ENCODE peak calls at places on chromosomes 3 and 15, in four cellular contexts. A, Z, E and K are unnamed samples.

GRCh38 chr3:13158871-13159270 is 85.6 kb upstream of the IQSEC1 start:
- DNase-seq in A (no peak), Z (no peak), E (no peak), K (no peak)

GRCh38 chr15:26222781-26223180 is 359.7 kb upstream of the ATP10A start:
- DNase-seq in A (no peak), Z (no peak), E (no peak), K (no peak)

GRCh38 chr15:89218531-89218930 is 2.8 kb downstream of the RLBP1 start:
- DNase-seq in A (no peak), Z (no peak), E (no peak), K (no peak)

GRCh38 chr15:39579487-39580116 is 1.3 kb upstream of the THBS1 start:
- DNase-seq in A (no peak), Z (no peak), E (no peak), K (no peak)

GRCh38 chr15:48966595-48967301 is 3.0 kb upstream of the SHC4 start:
- DNase-seq in A (no peak), Z (peak), E (peak), K (no peak)

GRCh38 chr15:96353931-96354730 is 23.6 kb downstream of the NR2F2 start:
- DNase-seq in A (peak), Z (no peak), E (peak), K (no peak)

GRCh38 chr3:80114694-80115093 is 346.9 kb upstream of the ROBO1 start:
- DNase-seq in A (no peak), Z (no peak), E (no peak), K (no peak)

GRCh38 chr3:109809513-109809912 is 472.2 kb upstream of the DPPA4 start:
- DNase-seq in A (no peak), Z (no peak), E (no peak), K (no peak)

GRCh38 chr3:142353571-142353970 is 94.3 kb downstream of the XRN1 start:
- DNase-seq in A (no peak), Z (no peak), E (no peak), K (no peak)

GRCh38 chr3:149020196-149020838 is 29.0 kb downstream of the GYG1 start:
- DNase-seq in A (no peak), Z (no peak), E (no peak), K (no peak)

GRCh38 chr3:88150371-88150770 is 612 bp downstream of the C3orf38 start:
- DNase-seq in A (no peak), Z (no peak), E (no peak), K (peak)

GRCh38 chr3:23776352-23776891 is 29.3 kb upstream of the UBE2E1 start:
- DNase-seq in A (no peak), Z (no peak), E (no peak), K (no peak)

GRCh38 chr15:38069001-38069400 is 134.6 kb downstream of the TMCO5A start:
- DNase-seq in A (no peak), Z (peak), E (peak), K (peak)

GRCh38 chr3:146037697-146038096 is 123.3 kb downstream of the PLOD2 start:
- DNase-seq in A (no peak), Z (no peak), E (no peak), K (no peak)

DNA sequence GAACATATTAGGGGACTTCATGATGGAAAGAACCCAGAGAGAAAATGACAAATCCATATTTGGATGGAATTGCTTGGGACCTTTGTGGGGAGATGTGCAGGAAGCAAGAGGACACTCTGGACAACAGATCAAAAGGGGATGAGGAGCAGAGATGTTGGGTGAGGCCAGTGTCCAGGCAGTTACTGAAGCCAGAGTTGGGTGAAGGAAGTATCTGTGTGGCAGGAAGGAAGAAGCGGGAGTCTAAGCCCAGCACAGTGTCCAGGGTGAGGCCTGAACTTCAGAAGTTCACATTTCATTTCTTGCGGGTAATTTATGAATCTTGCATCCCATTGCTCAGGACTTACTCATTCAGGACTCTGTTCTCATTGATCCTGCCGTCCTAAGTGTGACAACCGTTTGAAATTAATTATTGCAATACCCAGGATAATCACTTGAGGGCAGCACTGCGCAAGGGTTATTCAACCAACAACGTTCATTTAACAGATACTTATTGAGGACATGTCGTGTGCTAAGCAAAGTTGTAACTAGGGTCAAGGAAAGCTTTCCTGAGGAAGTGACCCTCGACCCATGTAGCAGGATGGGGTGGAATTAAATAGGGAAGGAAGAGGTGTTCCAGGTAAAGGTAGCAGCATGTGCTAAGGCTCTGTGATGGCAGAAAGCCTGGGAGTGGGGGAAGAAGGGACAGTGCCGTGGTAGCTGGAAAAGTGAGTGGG is 61.3 kb upstream of the CMTM8 start:
- DNase-seq in A (peak), Z (peak), E (peak), K (no peak)
- TF ChIP-seq SPI1 in A (no peak), Z (no peak), E (no peak), K (no peak)

DNA sequence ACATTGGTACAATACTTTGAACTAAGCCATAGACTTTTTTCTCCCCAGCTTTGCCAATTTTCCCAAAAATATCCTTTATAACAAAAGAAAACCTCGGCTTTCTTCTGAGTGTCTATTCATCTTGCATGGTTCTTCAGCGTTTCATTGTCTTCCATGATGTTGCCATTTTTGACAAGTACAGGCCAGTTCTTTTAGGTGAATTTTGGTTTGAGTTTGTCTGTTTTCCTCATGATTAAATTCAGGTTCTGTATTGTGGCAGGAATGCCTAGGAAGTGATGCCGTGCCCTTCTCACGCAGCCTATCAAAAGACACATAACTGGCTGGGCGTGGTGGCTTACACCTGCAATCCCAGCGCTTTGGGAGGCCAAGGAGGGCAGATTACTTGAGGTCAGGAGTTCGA is 7.6 kb upstream of the CSPG4 start:
- DNase-seq in A (no peak), Z (no peak), E (no peak), K (no peak)
- TF ChIP-seq SPI1 in A (no peak), Z (no peak), E (no peak), K (no peak)

GRCh38 chr3:59654120-59654952 is 604.5 kb upstream of the CFAP20DC start:
- DNase-seq in A (no peak), Z (no peak), E (no peak), K (no peak)
- TF ChIP-seq SPI1 in A (no peak), Z (no peak), E (no peak), K (no peak)

GRCh38 chr3:3145831-3146230 is 19.1 kb downstream of the TRNT1 start:
- DNase-seq in A (no peak), Z (no peak), E (no peak), K (no peak)
- TF ChIP-seq SPI1 in A (no peak), Z (no peak), E (no peak), K (no peak)

DNA sequence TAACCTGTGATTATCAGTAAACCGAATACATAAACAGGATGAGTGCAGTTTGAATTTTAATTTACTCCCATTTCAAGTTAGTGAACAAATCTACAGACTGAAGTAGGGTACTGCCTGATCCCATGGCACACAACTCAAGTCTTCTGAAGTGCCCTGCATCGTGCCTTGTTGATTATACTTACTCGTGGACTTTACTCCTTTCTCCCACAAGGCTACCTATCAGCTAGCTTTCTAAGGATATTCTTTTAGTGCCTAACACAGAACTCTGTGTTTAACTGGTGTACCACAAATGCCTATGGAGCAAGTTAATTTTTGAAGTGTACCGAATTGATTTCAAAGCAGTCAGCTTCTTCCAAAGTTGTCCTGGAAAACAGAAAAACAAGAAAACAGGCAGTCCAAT is 119.8 kb downstream of the TNIK start:
- DNase-seq in A (no peak), Z (no peak), E (no peak), K (no peak)
- TF ChIP-seq SPI1 in A (no peak), Z (no peak), E (no peak), K (no peak)

GRCh38 chr3:151548206-151548605 is 87.3 kb upstream of the IGSF10 start:
- DNase-seq in A (peak), Z (no peak), E (no peak), K (no peak)
- TF ChIP-seq SPI1 in A (no peak), Z (no peak), E (no peak), K (no peak)

GRCh38 chr3:101300073-101300472 is 20.3 kb downstream of the IMPG2 start:
- DNase-seq in A (no peak), Z (no peak), E (no peak), K (no peak)
- TF ChIP-seq SPI1 in A (no peak), Z (no peak), E (no peak), K (no peak)

DNA sequence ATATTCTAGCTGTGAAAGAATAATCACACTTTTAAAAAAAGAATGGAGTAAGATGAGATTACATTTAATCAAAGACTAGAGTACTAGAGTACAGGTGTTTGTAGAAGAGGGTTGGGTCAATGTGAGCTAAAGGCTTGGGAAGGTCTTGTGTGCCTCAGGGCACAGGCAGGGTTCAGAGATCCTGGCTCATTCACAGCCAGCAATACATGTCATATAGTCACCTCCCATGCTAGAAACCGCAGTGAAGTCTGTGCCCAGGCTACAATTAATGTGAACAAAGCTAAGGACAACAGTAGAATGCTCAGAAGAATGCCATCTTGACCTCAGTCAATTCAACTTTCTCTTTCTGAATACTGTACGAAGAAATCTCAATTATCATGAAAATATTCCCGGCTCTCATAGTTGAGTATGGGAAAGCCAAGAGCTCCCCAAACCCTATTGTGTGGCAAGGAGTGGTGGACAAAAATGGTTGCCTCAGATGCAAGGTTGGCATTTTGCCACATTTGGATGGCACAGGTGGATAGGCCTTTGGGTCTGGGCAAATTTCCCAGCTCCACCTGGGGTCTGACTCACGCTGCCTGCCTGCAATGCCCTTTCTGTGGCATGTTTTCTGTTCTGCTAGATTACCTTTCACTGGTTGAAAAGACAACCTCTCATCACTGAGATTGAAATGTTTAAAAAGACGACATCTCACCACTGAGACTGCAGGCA is 70.2 kb downstream of the NMD3 start:
- DNase-seq in A (no peak), Z (no peak), E (no peak), K (no peak)
- TF ChIP-seq SPI1 in A (no peak), Z (no peak), E (no peak), K (no peak)